ENCODE peak calls at places on chromosome X, in nine cellular contexts. One of them, this sample, is unnamed. For H3K36me3, the result is how much of the 10 kb centered on the place peaks cover.

GRCh38 chrX:124239911-124240310 is 92.5 kb upstream of the TEX13D start:
- DNase-seq in mammary epithelial cell: no peak
- DNase-seq in cardiac muscle cell: no peak
- DNase-seq in sigmoid colon: no peak
- DNase-seq in HepG2: no peak
- DNase-seq in Karpas-422: no peak
- DNase-seq in psoas muscle: no peak
- DNase-seq in kidney epithelial cell: no peak
- DNase-seq in aorta: no peak
- DNase-seq in this sample: no peak

GRCh38 chrX:152817082-152817744 is 13.3 kb downstream of the CETN2 start:
- DNase-seq in psoas muscle: no peak
- DNase-seq in Karpas-422: peak
- DNase-seq in cardiac muscle cell: peak
- DNase-seq in mammary epithelial cell: peak
- DNase-seq in kidney epithelial cell: no peak
- DNase-seq in aorta: no peak
- DNase-seq in HepG2: no peak
- DNase-seq in sigmoid colon: no peak
- DNase-seq in this sample: no peak

GRCh38 chrX:123083924-123084323 is 100.2 kb upstream of the GRIA3 start:
- DNase-seq in mammary epithelial cell: peak
- DNase-seq in HepG2: no peak
- DNase-seq in sigmoid colon: no peak
- DNase-seq in psoas muscle: no peak
- DNase-seq in aorta: no peak
- DNase-seq in kidney epithelial cell: no peak
- DNase-seq in cardiac muscle cell: no peak
- DNase-seq in Karpas-422: no peak
- DNase-seq in this sample: no peak

GRCh38 chrX:136130931-136131843 is 16.1 kb upstream of the FHL1 start:
- DNase-seq in HepG2: peak
- DNase-seq in kidney epithelial cell: peak
- DNase-seq in Karpas-422: no peak
- DNase-seq in aorta: no peak
- DNase-seq in cardiac muscle cell: peak
- DNase-seq in mammary epithelial cell: peak
- DNase-seq in psoas muscle: no peak
- DNase-seq in sigmoid colon: no peak
- DNase-seq in this sample: peak

GRCh38 chrX:11426712-11427081 is 133.5 kb downstream of the AMELX start:
- DNase-seq in sigmoid colon: no peak
- DNase-seq in Karpas-422: no peak
- DNase-seq in mammary epithelial cell: no peak
- DNase-seq in kidney epithelial cell: no peak
- DNase-seq in psoas muscle: no peak
- DNase-seq in aorta: no peak
- DNase-seq in cardiac muscle cell: no peak
- DNase-seq in HepG2: no peak
- DNase-seq in this sample: no peak

GRCh38 chrX:40897768-40898167 is 162.4 kb upstream of the MED14 start:
- DNase-seq in HepG2: no peak
- DNase-seq in sigmoid colon: no peak
- DNase-seq in aorta: no peak
- DNase-seq in psoas muscle: no peak
- DNase-seq in cardiac muscle cell: no peak
- DNase-seq in Karpas-422: no peak
- DNase-seq in kidney epithelial cell: no peak
- DNase-seq in mammary epithelial cell: no peak
- DNase-seq in this sample: no peak

GRCh38 chrX:120000490-120001246 is 57.1 kb upstream of the NKAP start:
- DNase-seq in mammary epithelial cell: no peak
- DNase-seq in psoas muscle: no peak
- DNase-seq in sigmoid colon: no peak
- DNase-seq in Karpas-422: no peak
- DNase-seq in aorta: peak
- DNase-seq in kidney epithelial cell: no peak
- DNase-seq in cardiac muscle cell: no peak
- DNase-seq in HepG2: no peak
- DNase-seq in this sample: no peak

GRCh38 chrX:65821721-65822496 is 154.5 kb downstream of the MSN start:
- DNase-seq in mammary epithelial cell: no peak
- DNase-seq in cardiac muscle cell: peak
- DNase-seq in HepG2: no peak
- DNase-seq in sigmoid colon: no peak
- DNase-seq in psoas muscle: no peak
- DNase-seq in kidney epithelial cell: no peak
- DNase-seq in aorta: no peak
- DNase-seq in Karpas-422: no peak
- DNase-seq in this sample: no peak

GRCh38 chrX:66676413-66676812 is 37.5 kb upstream of the EDA2R start:
- DNase-seq in HepG2: no peak
- DNase-seq in mammary epithelial cell: peak
- DNase-seq in psoas muscle: no peak
- DNase-seq in aorta: no peak
- DNase-seq in cardiac muscle cell: peak
- DNase-seq in kidney epithelial cell: no peak
- DNase-seq in sigmoid colon: no peak
- DNase-seq in Karpas-422: no peak
- DNase-seq in this sample: no peak

GRCh38 chrX:9320940-9321339 is 143.9 kb upstream of the TBL1X start:
- DNase-seq in sigmoid colon: no peak
- DNase-seq in mammary epithelial cell: no peak
- DNase-seq in HepG2: no peak
- DNase-seq in kidney epithelial cell: no peak
- DNase-seq in cardiac muscle cell: no peak
- DNase-seq in aorta: no peak
- DNase-seq in psoas muscle: no peak
- DNase-seq in Karpas-422: no peak
- DNase-seq in this sample: no peak

GRCh38 chrX:45842916-45843315 is 642.2 kb upstream of the DIPK2B start:
- DNase-seq in mammary epithelial cell: no peak
- DNase-seq in sigmoid colon: no peak
- DNase-seq in aorta: no peak
- DNase-seq in Karpas-422: no peak
- DNase-seq in psoas muscle: no peak
- DNase-seq in cardiac muscle cell: no peak
- DNase-seq in kidney epithelial cell: no peak
- DNase-seq in HepG2: no peak
- DNase-seq in this sample: no peak

GRCh38 chrX:47991263-47992092 is 12.3 kb downstream of the ZNF182 start:
- DNase-seq in mammary epithelial cell: peak
- DNase-seq in psoas muscle: no peak
- DNase-seq in cardiac muscle cell: peak
- DNase-seq in Karpas-422: no peak
- DNase-seq in kidney epithelial cell: peak
- DNase-seq in HepG2: no peak
- DNase-seq in aorta: no peak
- DNase-seq in sigmoid colon: no peak
- DNase-seq in this sample: no peak

GRCh38 chrX:9340619-9341304 is 124.1 kb upstream of the TBL1X start:
- DNase-seq in aorta: no peak
- DNase-seq in mammary epithelial cell: no peak
- DNase-seq in Karpas-422: peak
- DNase-seq in sigmoid colon: peak
- DNase-seq in cardiac muscle cell: peak
- DNase-seq in HepG2: no peak
- DNase-seq in kidney epithelial cell: no peak
- DNase-seq in psoas muscle: peak
- DNase-seq in this sample: no peak

GRCh38 chrX:40173662-40174593 is 76.2 kb upstream of the BCOR start:
- DNase-seq in kidney epithelial cell: no peak
- DNase-seq in cardiac muscle cell: peak
- DNase-seq in HepG2: peak
- DNase-seq in sigmoid colon: peak
- DNase-seq in aorta: no peak
- DNase-seq in mammary epithelial cell: no peak
- DNase-seq in Karpas-422: no peak
- DNase-seq in psoas muscle: peak
- DNase-seq in this sample: peak

GRCh38 chrX:68261060-68261672 is 172.1 kb downstream of the OPHN1 start:
- DNase-seq in cardiac muscle cell: peak
- DNase-seq in sigmoid colon: peak
- DNase-seq in Karpas-422: no peak
- DNase-seq in HepG2: no peak
- DNase-seq in aorta: no peak
- DNase-seq in kidney epithelial cell: no peak
- DNase-seq in psoas muscle: no peak
- DNase-seq in mammary epithelial cell: peak
- DNase-seq in this sample: no peak

GRCh38 chrX:13398073-13398823 is 78.4 kb upstream of the ATXN3L start:
- DNase-seq in kidney epithelial cell: peak
- DNase-seq in psoas muscle: peak
- DNase-seq in sigmoid colon: peak
- DNase-seq in aorta: peak
- DNase-seq in HepG2: peak
- DNase-seq in Karpas-422: peak
- DNase-seq in mammary epithelial cell: peak
- DNase-seq in cardiac muscle cell: peak
- DNase-seq in this sample: peak

GRCh38 chrX:108443065-108443464 is 3.4 kb downstream of the COL4A5 start:
- DNase-seq in sigmoid colon: no peak
- DNase-seq in kidney epithelial cell: no peak
- DNase-seq in HepG2: no peak
- DNase-seq in aorta: no peak
- DNase-seq in Karpas-422: no peak
- DNase-seq in mammary epithelial cell: no peak
- DNase-seq in cardiac muscle cell: no peak
- DNase-seq in psoas muscle: no peak
- DNase-seq in this sample: no peak

GRCh38 chrX:37787353-37787869 is 7.6 kb downstream of the CYBB start:
- DNase-seq in kidney epithelial cell: no peak
- DNase-seq in Karpas-422: peak
- DNase-seq in HepG2: no peak
- DNase-seq in mammary epithelial cell: no peak
- DNase-seq in psoas muscle: no peak
- DNase-seq in sigmoid colon: no peak
- DNase-seq in aorta: no peak
- DNase-seq in cardiac muscle cell: no peak
- DNase-seq in this sample: no peak

GRCh38 chrX:129659861-129660260 is 5.1 kb upstream of the APLN start:
- DNase-seq in aorta: no peak
- DNase-seq in HepG2: no peak
- DNase-seq in kidney epithelial cell: no peak
- DNase-seq in cardiac muscle cell: no peak
- DNase-seq in psoas muscle: no peak
- DNase-seq in Karpas-422: no peak
- DNase-seq in sigmoid colon: no peak
- DNase-seq in mammary epithelial cell: no peak
- DNase-seq in this sample: no peak

GRCh38 chrX:53395605-53396298 is 26.7 kb downstream of the SMC1A start:
- DNase-seq in kidney epithelial cell: no peak
- DNase-seq in Karpas-422: no peak
- DNase-seq in sigmoid colon: no peak
- DNase-seq in psoas muscle: no peak
- DNase-seq in mammary epithelial cell: no peak
- DNase-seq in cardiac muscle cell: no peak
- DNase-seq in aorta: no peak
- DNase-seq in HepG2: no peak
- DNase-seq in this sample: no peak
- H3K36me3 ChIP-seq in kidney epithelial cell: under half
- H3K36me3 ChIP-seq in Karpas-422: under half
- H3K36me3 ChIP-seq in sigmoid colon: under half
- H3K36me3 ChIP-seq in psoas muscle: under half
- H3K36me3 ChIP-seq in mammary epithelial cell: under half
- H3K36me3 ChIP-seq in cardiac muscle cell: under half
- H3K36me3 ChIP-seq in aorta: under half
- H3K36me3 ChIP-seq in HepG2: under half
- H3K36me3 ChIP-seq in this sample: under half

DNA sequence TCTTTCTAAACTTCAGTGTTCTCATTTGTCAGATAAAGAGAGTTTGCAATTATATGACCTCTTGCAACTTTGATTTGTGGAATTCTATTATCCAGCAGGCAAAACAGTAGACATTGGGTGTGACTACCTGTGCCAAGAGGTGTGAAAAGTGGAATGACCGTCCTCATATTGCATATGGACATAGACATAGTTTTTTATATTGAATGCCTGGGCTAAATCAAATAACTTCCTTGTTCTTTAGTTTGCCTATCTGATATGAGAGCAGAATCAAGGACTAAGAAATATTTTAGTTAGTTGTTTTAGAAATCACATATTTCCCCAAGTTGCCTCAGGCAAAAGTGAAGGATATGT is 117.7 kb upstream of the KLF8 start:
- DNase-seq in mammary epithelial cell: no peak
- DNase-seq in kidney epithelial cell: no peak
- DNase-seq in Karpas-422: no peak
- DNase-seq in aorta: no peak
- DNase-seq in sigmoid colon: no peak
- DNase-seq in HepG2: no peak
- DNase-seq in cardiac muscle cell: no peak
- DNase-seq in psoas muscle: no peak
- DNase-seq in this sample: no peak
- H3K36me3 ChIP-seq in mammary epithelial cell: under half
- H3K36me3 ChIP-seq in kidney epithelial cell: under half
- H3K36me3 ChIP-seq in Karpas-422: under half
- H3K36me3 ChIP-seq in aorta: under half
- H3K36me3 ChIP-seq in sigmoid colon: under half
- H3K36me3 ChIP-seq in HepG2: under half
- H3K36me3 ChIP-seq in cardiac muscle cell: under half
- H3K36me3 ChIP-seq in psoas muscle: under half
- H3K36me3 ChIP-seq in this sample: under half

DNA sequence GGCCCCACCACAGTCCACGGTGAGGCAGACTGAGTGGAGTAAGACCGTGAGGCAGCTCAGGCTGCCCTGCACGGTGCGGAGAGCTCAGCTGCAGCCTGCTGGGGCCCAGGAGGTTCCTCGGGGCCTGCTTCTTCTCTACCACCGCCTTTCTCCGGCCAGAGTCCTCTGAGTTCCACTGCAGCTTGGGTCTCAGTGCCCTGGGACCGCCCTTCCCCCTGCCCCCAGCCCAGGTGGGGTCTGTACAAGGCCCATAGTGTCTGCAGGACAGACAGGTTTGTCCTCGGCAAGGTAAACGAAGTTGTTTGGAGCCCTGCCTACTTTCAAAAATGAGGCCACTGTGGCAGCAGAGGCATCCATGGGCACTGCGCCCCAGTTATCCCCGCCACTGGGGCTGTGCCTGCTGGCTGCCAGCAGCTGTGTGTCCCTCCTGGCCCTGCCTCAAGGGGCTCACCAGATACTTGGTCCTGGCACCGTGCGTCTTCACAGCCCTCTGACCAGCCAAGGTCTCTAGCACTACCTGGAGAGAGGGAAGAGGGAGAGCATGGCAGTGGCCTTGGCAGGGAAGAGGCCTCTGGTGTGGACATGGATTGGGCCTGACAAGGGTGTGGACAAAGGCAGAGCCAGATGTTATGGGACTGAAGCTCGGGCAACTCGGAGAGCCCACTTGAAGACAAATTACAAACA is 4.0 kb downstream of the IRAK1 start:
- DNase-seq in Karpas-422: no peak
- DNase-seq in aorta: no peak
- DNase-seq in psoas muscle: no peak
- DNase-seq in HepG2: no peak
- DNase-seq in sigmoid colon: no peak
- DNase-seq in kidney epithelial cell: no peak
- DNase-seq in mammary epithelial cell: no peak
- DNase-seq in cardiac muscle cell: no peak
- DNase-seq in this sample: no peak
- H3K36me3 ChIP-seq in Karpas-422: under half
- H3K36me3 ChIP-seq in aorta: under half
- H3K36me3 ChIP-seq in psoas muscle: under half
- H3K36me3 ChIP-seq in HepG2: under half
- H3K36me3 ChIP-seq in sigmoid colon: under half
- H3K36me3 ChIP-seq in kidney epithelial cell: under half
- H3K36me3 ChIP-seq in mammary epithelial cell: under half
- H3K36me3 ChIP-seq in cardiac muscle cell: under half
- H3K36me3 ChIP-seq in this sample: under half

GRCh38 chrX:16687514-16687913 is 25.0 kb downstream of the CTPS2 start:
- DNase-seq in Karpas-422: no peak
- DNase-seq in HepG2: no peak
- DNase-seq in aorta: no peak
- DNase-seq in sigmoid colon: no peak
- DNase-seq in psoas muscle: no peak
- DNase-seq in kidney epithelial cell: no peak
- DNase-seq in cardiac muscle cell: no peak
- DNase-seq in mammary epithelial cell: no peak
- DNase-seq in this sample: no peak
- H3K36me3 ChIP-seq in Karpas-422: under half
- H3K36me3 ChIP-seq in HepG2: under half
- H3K36me3 ChIP-seq in aorta: under half
- H3K36me3 ChIP-seq in sigmoid colon: under half
- H3K36me3 ChIP-seq in psoas muscle: under half
- H3K36me3 ChIP-seq in kidney epithelial cell: under half
- H3K36me3 ChIP-seq in cardiac muscle cell: half or more
- H3K36me3 ChIP-seq in mammary epithelial cell: under half
- H3K36me3 ChIP-seq in this sample: under half

This sample was measured in HCT116.